ENCODE peak calls at places on chromosomes 16 and 17, in four cellular contexts. S, W, K and G are unnamed samples.

GRCh38 chr16:2191446-2191706 is 5.0 kb downstream of the CASKIN1 start:
- DNase-seq in S (no peak), W (no peak), K (no peak), G (no peak)

GRCh38 chr17:14950216-14950615 is 314.9 kb downstream of the PMP22 start:
- DNase-seq in S (no peak), W (no peak), K (no peak), G (no peak)

GRCh38 chr17:60534010-60534555 is 8.0 kb upstream of the APPBP2 start:
- DNase-seq in S (no peak), W (no peak), K (no peak), G (no peak)

GRCh38 chr16:23298290-23298689 is 3.8 kb upstream of the SCNN1B start:
- DNase-seq in S (no peak), W (no peak), K (no peak), G (no peak)

GRCh38 chr17:49993423-49994037 is 1.5 kb downstream of the DLX3 start:
- DNase-seq in S (peak), W (no peak), K (no peak), G (no peak)

GRCh38 chr16:67283039-67283825 is 3.9 kb downstream of the PLEKHG4 start:
- DNase-seq in S (no peak), W (no peak), K (no peak), G (peak)

GRCh38 chr16:83899272-83899897 is 470 bp downstream of the MLYCD start:
- DNase-seq in S (peak), W (peak), K (no peak), G (peak)

GRCh38 chr17:39929657-39930407 is 2.3 kb downstream of the LRRC3C start:
- DNase-seq in S (no peak), W (no peak), K (peak), G (peak)

GRCh38 chr16:89022051-89022836 is 45.2 kb upstream of the CBFA2T3 start:
- DNase-seq in S (peak), W (no peak), K (no peak), G (no peak)

GRCh38 chr16:49010396-49010795 is 271.2 kb downstream of the CBLN1 start:
- DNase-seq in S (no peak), W (no peak), K (no peak), G (no peak)

GRCh38 chr16:82533161-82533560 is 93.6 kb upstream of the CDH13 start:
- DNase-seq in S (no peak), W (no peak), K (peak), G (no peak)

GRCh38 chr16:10992112-10992511 is 47.7 kb downstream of the CLEC16A start:
- DNase-seq in S (no peak), W (no peak), K (no peak), G (no peak)

GRCh38 chr17:45160505-45161287 is 979 bp upstream of the HEXIM2 start:
- DNase-seq in S (peak), W (peak), K (peak), G (peak)
- TF ChIP-seq HMGXB4 in S (peak), W (peak), K (peak), G (no peak)

DNA sequence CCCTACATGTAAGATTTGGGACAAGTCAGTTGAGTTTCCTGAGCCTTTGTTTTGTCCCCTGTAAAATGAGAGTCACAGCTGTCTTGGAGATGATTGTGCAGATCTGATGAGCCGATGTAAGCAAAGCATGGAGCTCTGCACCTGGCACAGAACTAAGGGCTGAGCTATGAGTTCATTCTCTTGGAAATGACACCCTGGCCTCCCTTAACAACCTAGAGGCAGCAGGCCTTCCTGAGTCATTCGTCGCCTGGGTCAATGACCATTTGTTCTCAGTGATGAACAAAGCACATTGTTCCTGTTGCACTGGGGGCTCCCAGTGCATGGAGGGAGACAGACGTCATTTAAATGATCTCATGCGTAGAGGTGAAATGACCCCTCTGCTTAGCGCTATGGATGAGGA is 62.8 kb upstream of the GCSH start:
- DNase-seq in S (no peak), W (no peak), K (peak), G (no peak)
- TF ChIP-seq HMGXB4 in S (no peak), W (no peak), K (no peak), G (no peak)

DNA sequence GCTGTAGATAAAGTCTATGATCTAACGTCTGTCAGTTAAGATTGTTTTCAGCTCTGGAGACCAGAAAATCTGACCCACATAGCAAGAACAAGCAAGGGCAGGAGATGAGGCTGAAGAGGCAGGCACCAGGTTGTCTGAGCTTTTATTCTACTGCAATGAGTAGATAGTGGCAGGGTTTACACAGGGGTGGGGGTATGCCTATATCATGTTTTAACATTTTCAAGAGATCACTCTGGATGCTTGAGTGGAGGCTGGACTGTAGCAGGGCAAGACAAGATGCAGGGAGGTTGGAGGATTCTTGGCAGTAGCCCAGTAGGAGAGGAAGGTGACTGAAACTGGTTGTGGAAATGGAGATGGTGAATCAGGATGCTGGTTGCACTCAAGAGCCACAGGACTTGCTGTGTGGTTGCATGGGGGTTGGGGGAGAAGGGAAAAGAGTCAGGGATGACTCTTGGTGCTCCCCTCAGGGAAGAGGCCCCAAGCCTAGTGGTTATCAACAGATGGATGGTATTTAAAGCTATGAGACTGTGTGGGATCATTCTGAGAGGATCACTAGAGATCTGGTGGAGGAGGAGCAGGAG is 143.1 kb upstream of the KCNJ18 start:
- DNase-seq in S (no peak), W (no peak), K (no peak), G (no peak)
- TF ChIP-seq HMGXB4 in S (no peak), W (no peak), K (no peak), G (no peak)

GRCh38 chr16:85955566-85955965 is 56.6 kb downstream of the IRF8 start:
- DNase-seq in S (no peak), W (no peak), K (no peak), G (no peak)
- TF ChIP-seq HMGXB4 in S (no peak), W (no peak), K (no peak), G (no peak)

GRCh38 chr17:78114831-78115723 is 13.5 kb downstream of the TMC6 start:
- DNase-seq in S (no peak), W (peak), K (no peak), G (no peak)

GRCh38 chr17:78111012-78111726 is 17.4 kb downstream of the TMC6 start:
- DNase-seq in S (no peak), W (no peak), K (no peak), G (no peak)

GRCh38 chr17:78113804-78114785 is 14.5 kb downstream of the TMC6 start:
- DNase-seq in S (no peak), W (no peak), K (no peak), G (no peak)

GRCh38 chr17:78111727-78112507 is 16.6 kb downstream of the TMC6 start:
- DNase-seq in S (no peak), W (no peak), K (no peak), G (no peak)

DNA sequence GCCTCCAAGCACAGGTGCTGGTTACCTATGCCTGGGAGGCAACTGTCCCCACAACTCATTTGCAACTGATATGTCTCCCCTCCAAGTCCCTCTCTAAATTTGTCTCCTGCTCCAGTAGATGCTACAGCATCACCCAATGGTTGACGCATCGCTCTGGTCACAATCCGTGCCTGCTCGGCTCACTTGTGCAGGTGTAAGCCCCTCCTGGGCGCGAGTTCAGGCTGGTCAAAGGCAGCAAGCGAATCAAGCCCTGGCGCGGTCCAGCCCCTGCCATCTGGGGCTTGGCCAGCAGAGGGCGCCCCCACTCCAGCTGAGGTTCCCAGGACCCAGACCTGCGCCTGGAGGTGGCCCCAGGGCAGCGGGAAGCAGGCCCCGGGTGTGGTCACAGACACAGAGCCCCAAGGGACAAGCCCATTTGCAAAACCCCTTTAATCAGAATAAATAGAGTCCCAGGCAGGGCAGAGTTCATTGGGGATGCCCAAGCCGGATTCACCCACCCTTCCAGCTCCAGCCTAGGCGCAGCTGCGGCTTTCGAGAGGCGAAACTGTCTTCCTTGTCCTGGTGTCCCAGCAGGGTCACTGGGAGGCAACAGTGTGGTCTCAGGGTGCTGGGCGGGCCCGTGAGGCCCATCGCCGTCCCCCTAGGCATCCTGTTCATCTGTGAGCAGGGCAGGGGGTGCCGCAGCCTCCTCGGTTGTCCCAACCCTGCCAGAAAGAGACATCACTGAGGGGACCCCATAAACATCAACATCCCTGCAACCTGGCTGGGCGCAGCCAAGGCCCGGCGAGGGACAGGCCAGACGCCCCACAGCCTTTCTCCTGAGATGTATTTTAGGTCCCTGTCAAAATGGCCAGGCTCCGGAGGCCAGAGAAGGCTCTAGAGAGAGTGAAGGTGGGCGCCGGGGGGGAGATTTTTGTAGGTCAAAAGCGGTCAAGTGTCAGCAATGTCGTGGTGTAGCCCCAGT is 15.8 kb downstream of the TMC6 start:
- DNase-seq in S (peak), W (peak), K (peak), G (peak)
- TF ChIP-seq HMGXB4 in S (no peak), W (no peak), K (peak), G (no peak)

GRCh38 chr17:5523249-5523648 is 36.9 kb downstream of the MIS12 start:
- DNase-seq in S (no peak), W (no peak), K (no peak), G (no peak)
- TF ChIP-seq HMGXB4 in S (no peak), W (no peak), K (no peak), G (no peak)

GRCh38 chr17:52536466-52536865 is 378.0 kb upstream of the CA10 start:
- DNase-seq in S (no peak), W (no peak), K (no peak), G (no peak)
- TF ChIP-seq HMGXB4 in S (no peak), W (no peak), K (no peak), G (no peak)

DNA sequence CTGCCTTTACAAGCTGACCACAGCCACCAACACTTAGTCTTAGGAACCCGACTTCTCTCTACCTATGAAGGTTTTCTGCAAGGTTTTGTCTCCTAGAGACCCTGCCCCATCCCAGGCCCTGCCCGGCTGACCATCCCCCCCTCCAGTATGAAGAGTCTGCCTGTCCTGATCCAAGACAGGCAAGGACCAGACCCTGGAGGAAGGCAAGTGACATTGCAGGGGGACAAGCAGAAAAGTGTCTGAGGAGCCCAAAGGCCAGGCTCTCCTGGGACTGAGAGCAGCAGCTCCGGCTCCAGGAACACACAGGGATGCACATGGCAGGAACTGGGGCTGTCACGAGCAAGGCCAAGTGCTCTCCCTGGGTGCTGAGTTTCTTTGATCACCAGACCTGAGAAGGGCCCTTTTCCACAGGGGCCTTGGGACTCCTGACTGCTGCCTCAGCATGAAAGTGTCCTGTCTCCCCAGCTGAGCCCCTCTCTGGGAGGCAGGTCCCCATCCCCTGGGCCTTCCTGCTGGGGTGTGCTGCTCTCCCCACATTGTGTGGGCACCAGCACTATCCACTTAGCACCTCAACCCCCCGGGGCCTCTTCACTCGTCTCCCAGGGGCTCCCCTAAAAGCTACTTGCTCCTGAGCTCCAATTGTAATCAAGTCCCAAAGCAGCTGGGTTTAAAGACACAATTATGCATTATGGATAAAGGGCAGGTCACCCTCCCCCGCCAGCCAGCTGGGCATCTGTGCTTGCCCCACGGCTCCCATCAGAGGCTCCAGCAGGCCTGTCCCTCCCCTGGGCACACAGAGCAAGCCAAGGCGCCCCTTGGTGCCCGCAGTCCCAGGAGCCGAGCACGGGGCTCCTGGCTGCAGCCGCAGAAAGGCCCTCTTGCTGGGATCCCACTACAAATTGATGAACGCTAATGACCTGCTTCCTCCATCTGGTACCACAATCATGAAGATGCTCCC is 11.5 kb upstream of the CACNG4 start:
- DNase-seq in S (no peak), W (no peak), K (no peak), G (no peak)
- TF ChIP-seq HMGXB4 in S (no peak), W (no peak), K (no peak), G (no peak)